ENCODE peak calls at places on chromosomes 1 and 21, in ten cellular contexts. S, I, Y, Q, F, E, L, B, A and M are unnamed samples.

GRCh38 chr1:40592107-40592773 is 60.8 kb downstream of the ZNF684 start:
- DNase-seq in S (peak), I (peak), Y (no peak), Q (peak), F (no peak), E (no peak), L (peak), B (no peak), A (peak), M (no peak)

GRCh38 chr1:193525917-193526710 is 339.7 kb upstream of the B3GALT2 start:
- DNase-seq in S (no peak), I (no peak), Y (no peak), Q (no peak), F (no peak), E (no peak), L (no peak), B (no peak), A (no peak), M (no peak)

GRCh38 chr1:224852901-224853568 is 76.4 kb upstream of the DNAH14 start:
- DNase-seq in S (no peak), I (peak), Y (no peak), Q (peak), F (no peak), E (no peak), L (peak), B (no peak), A (peak), M (no peak)

GRCh38 chr1:109887890-109888289 is 22.8 kb upstream of the CSF1 start:
- DNase-seq in S (no peak), I (no peak), Y (no peak), Q (no peak), F (no peak), E (no peak), L (no peak), B (no peak), A (no peak), M (no peak)

GRCh38 chr1:178126790-178127189 is 32.9 kb downstream of the RASAL2 start:
- DNase-seq in S (no peak), I (peak), Y (no peak), Q (peak), F (no peak), E (no peak), L (peak), B (peak), A (peak), M (no peak)

GRCh38 chr1:110555807-110556470 is 37.0 kb upstream of the KCNA10 start:
- DNase-seq in S (no peak), I (no peak), Y (peak), Q (peak), F (peak), E (no peak), L (no peak), B (no peak), A (no peak), M (no peak)

GRCh38 chr1:10459185-10459584 is 9.4 kb downstream of the CORT start:
- DNase-seq in S (no peak), I (peak), Y (no peak), Q (peak), F (no peak), E (no peak), L (peak), B (peak), A (peak), M (no peak)

GRCh38 chr21:25564349-25564948 is 42.8 kb downstream of the MRPL39 start:
- DNase-seq in S (no peak), I (no peak), Y (no peak), Q (no peak), F (no peak), E (no peak), L (no peak), B (no peak), A (no peak), M (no peak)

GRCh38 chr1:154454391-154455120 is 47.5 kb upstream of the TDRD10 start:
- DNase-seq in S (no peak), I (no peak), Y (no peak), Q (no peak), F (no peak), E (no peak), L (no peak), B (no peak), A (no peak), M (no peak)

GRCh38 chr1:104780470-104781078 is 1030.9 kb downstream of the AMY1C start:
- DNase-seq in S (peak), I (peak), Y (no peak), Q (peak), F (no peak), E (no peak), L (peak), B (no peak), A (peak), M (peak)

GRCh38 chr1:82179162-82179561 is 378.4 kb downstream of the ADGRL2 start:
- DNase-seq in S (no peak), I (no peak), Y (no peak), Q (no peak), F (no peak), E (no peak), L (peak), B (no peak), A (no peak), M (no peak)

GRCh38 chr1:19074361-19074901 is 118.0 kb upstream of the IFFO2 start:
- DNase-seq in S (no peak), I (no peak), Y (no peak), Q (no peak), F (no peak), E (no peak), L (no peak), B (no peak), A (no peak), M (no peak)

GRCh38 chr1:218750216-218750970 is 405.3 kb downstream of the TGFB2 start:
- DNase-seq in S (no peak), I (no peak), Y (no peak), Q (no peak), F (no peak), E (no peak), L (no peak), B (no peak), A (no peak), M (no peak)

GRCh38 chr1:218751208-218751948 is 406.2 kb downstream of the TGFB2 start:
- DNase-seq in S (no peak), I (no peak), Y (no peak), Q (no peak), F (no peak), E (no peak), L (no peak), B (no peak), A (no peak), M (no peak)

GRCh38 chr1:218743861-218744505 is 398.8 kb downstream of the TGFB2 start:
- DNase-seq in S (no peak), I (no peak), Y (no peak), Q (no peak), F (no peak), E (no peak), L (no peak), B (no peak), A (peak), M (no peak)

GRCh38 chr1:218752126-218752525 is 407.0 kb downstream of the TGFB2 start:
- DNase-seq in S (no peak), I (no peak), Y (no peak), Q (no peak), F (no peak), E (no peak), L (no peak), B (no peak), A (no peak), M (no peak)

GRCh38 chr1:218748071-218748470 is 402.9 kb downstream of the TGFB2 start:
- DNase-seq in S (no peak), I (no peak), Y (no peak), Q (no peak), F (no peak), E (no peak), L (peak), B (no peak), A (peak), M (no peak)
- TF ChIP-seq CTCF in S (no peak), I (no peak), Y (no peak), Q (no peak), F (no peak), E (no peak), L (no peak), B (no peak), A (no peak), M (no peak)

GRCh38 chr1:21468597-21468996 is 28.7 kb downstream of the NBPF3 start:
- DNase-seq in S (peak), I (no peak), Y (no peak), Q (peak), F (no peak), E (peak), L (peak), B (no peak), A (no peak), M (peak)
- TF ChIP-seq CTCF in S (peak), I (no peak), Y (no peak), Q (peak), F (no peak), E (peak), L (peak), B (peak), A (peak), M (peak)

DNA sequence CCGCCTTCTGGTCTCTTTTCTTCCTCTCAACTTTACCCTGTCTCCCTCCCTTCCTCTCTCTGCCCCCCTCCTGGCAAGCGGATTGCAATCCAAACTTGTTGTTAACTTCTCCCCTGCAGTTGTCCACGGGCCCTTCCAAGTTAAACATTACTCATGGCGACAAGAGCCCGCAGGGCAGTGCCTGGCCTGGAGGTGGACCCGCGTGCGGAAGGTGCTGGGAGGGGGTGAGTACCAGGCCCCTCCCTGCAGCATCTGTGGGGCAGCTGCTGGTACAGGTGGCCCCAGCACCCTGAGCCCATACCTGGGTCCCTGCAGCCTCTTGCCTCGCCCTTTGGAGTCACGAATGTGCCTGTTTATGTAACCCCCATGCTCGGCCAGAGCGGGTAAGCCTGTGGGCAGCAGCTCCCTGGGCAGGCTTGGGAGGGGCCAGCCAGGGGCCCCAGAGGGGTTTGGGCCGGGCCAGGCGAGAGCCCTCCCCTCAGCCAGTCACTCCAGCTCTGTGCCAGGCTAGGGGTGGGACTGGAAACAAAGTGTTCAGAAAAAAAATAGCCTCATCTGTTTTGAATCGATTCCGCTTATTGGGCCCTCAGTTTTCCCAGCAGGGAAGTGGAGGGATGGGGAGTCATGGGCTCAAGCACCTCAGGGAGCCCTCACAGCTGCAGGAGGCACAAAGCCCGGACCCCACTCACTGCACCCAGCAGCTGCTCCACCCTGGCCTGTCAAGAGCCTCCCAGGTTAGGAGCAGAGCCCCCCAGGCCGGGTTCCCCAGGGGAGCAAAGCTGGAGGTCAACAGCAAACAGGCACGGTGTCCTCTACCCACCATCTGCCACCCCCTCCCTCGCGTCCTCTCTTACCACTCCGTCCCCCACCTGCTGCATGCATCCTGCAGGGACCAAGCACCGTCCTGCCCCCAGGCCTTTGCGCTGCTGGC is 14.0 kb upstream of the FAAP20 start:
- DNase-seq in S (peak), I (peak), Y (no peak), Q (peak), F (peak), E (no peak), L (peak), B (no peak), A (peak), M (peak)
- TF ChIP-seq CTCF in S (peak), I (no peak), Y (no peak), Q (peak), F (no peak), E (no peak), L (no peak), B (no peak), A (no peak), M (no peak)

DNA sequence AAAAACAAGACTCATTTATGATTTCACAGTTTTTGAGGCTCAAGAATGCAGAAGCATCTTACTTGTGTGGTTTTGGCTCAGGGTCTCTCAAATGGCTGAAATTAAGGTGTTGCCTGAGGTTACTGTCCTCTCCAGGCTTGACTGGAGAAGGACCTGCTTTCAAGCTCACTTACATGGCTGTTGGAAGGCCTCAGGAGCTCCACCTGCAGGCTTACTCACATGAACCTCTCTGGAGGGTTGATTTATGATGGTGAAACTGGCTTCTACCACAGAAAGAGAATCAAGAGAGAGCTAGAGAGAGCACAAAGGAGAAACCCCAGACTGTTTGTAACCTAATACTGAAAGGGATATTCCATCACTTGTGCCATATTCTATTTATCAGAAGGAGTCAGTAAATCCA is 6.2 kb upstream of the KCNK2 start:
- DNase-seq in S (peak), I (peak), Y (no peak), Q (peak), F (no peak), E (peak), L (peak), B (peak), A (peak), M (peak)
- TF ChIP-seq CTCF in S (peak), I (no peak), Y (no peak), Q (peak), F (no peak), E (no peak), L (peak), B (peak), A (peak), M (no peak)

GRCh38 chr1:197619008-197619640 is 156.2 kb downstream of the DENND1B start:
- DNase-seq in S (no peak), I (peak), Y (no peak), Q (peak), F (no peak), E (no peak), L (peak), B (no peak), A (no peak), M (no peak)
- TF ChIP-seq CTCF in S (peak), I (peak), Y (peak), Q (peak), F (peak), E (no peak), L (peak), B (no peak), A (peak), M (no peak)

GRCh38 chr1:147723691-147724323 is 36.6 kb downstream of the GJA5 start:
- DNase-seq in S (peak), I (peak), Y (no peak), Q (peak), F (peak), E (peak), L (peak), B (no peak), A (peak), M (peak)
- TF ChIP-seq CTCF in S (peak), I (no peak), Y (no peak), Q (peak), F (peak), E (no peak), L (peak), B (peak), A (peak), M (peak)

GRCh38 chr1:41661428-41662060 is 177.1 kb upstream of the EDN2 start:
- DNase-seq in S (peak), I (no peak), Y (no peak), Q (no peak), F (no peak), E (no peak), L (no peak), B (no peak), A (peak), M (no peak)
- TF ChIP-seq CTCF in S (no peak), I (no peak), Y (no peak), Q (no peak), F (no peak), E (no peak), L (no peak), B (no peak), A (no peak), M (no peak)

GRCh38 chr1:27105018-27105417 is 49.9 kb downstream of the SLC9A1 start:
- DNase-seq in S (no peak), I (no peak), Y (no peak), Q (no peak), F (no peak), E (no peak), L (no peak), B (no peak), A (no peak), M (no peak)

GRCh38 chr1:27108588-27108987 is 46.3 kb downstream of the SLC9A1 start:
- DNase-seq in S (no peak), I (no peak), Y (no peak), Q (no peak), F (no peak), E (no peak), L (no peak), B (no peak), A (no peak), M (no peak)

GRCh38 chr1:27111771-27112573 is 43.0 kb downstream of the SLC9A1 start:
- DNase-seq in S (no peak), I (peak), Y (peak), Q (peak), F (peak), E (no peak), L (peak), B (peak), A (peak), M (peak)

GRCh38 chr1:27106561-27107323 is 48.2 kb downstream of the SLC9A1 start:
- DNase-seq in S (no peak), I (no peak), Y (no peak), Q (no peak), F (no peak), E (no peak), L (no peak), B (no peak), A (no peak), M (no peak)

GRCh38 chr1:27109103-27109822 is 45.7 kb downstream of the SLC9A1 start:
- DNase-seq in S (peak), I (no peak), Y (no peak), Q (no peak), F (no peak), E (peak), L (peak), B (no peak), A (no peak), M (peak)
- TF ChIP-seq CTCF in S (peak), I (no peak), Y (no peak), Q (peak), F (no peak), E (peak), L (peak), B (peak), A (peak), M (no peak)